ENCODE peak calls at places on chromosome 15, in six cellular contexts. K, G, N, Y, L and W are unnamed samples.

GRCh38 chr15:50977157-50977556 is 68.7 kb downstream of the AP4E1 start:
- DNase-seq in K (peak), G (peak), N (no peak), Y (no peak), L (no peak), W (no peak)

GRCh38 chr15:80591938-80592825 is 102.9 kb upstream of the ABHD17C start:
- DNase-seq in K (no peak), G (no peak), N (no peak), Y (peak), L (no peak), W (no peak)

GRCh38 chr15:75422554-75422953 is 28.9 kb downstream of the SIN3A start:
- DNase-seq in K (no peak), G (no peak), N (no peak), Y (no peak), L (no peak), W (no peak)

GRCh38 chr15:51366911-51367310 is 25.5 kb downstream of the GLDN start:
- DNase-seq in K (peak), G (peak), N (peak), Y (peak), L (no peak), W (no peak)

GRCh38 chr15:69039516-69040225 is 25.2 kb downstream of the NOX5 start:
- DNase-seq in K (no peak), G (no peak), N (no peak), Y (no peak), L (no peak), W (no peak)

GRCh38 chr15:81338422-81339007 is 14.6 kb upstream of the STARD5 start:
- DNase-seq in K (peak), G (peak), N (peak), Y (no peak), L (no peak), W (no peak)

GRCh38 chr15:39629376-39629775 is 48.5 kb downstream of the THBS1 start:
- DNase-seq in K (no peak), G (peak), N (no peak), Y (peak), L (no peak), W (no peak)

GRCh38 chr15:52140646-52141045 is 28.1 kb upstream of the BCL2L10 start:
- DNase-seq in K (no peak), G (no peak), N (no peak), Y (no peak), L (no peak), W (no peak)

GRCh38 chr15:67685008-67685599 is 140.2 kb upstream of the SKOR1 start:
- DNase-seq in K (peak), G (peak), N (peak), Y (no peak), L (no peak), W (peak)

GRCh38 chr15:85831415-85832113 is 36.8 kb upstream of the KLHL25 start:
- DNase-seq in K (peak), G (peak), N (peak), Y (peak), L (peak), W (no peak)

GRCh38 chr15:84910928-84911623 is 26.6 kb downstream of the SLC28A1 start:
- DNase-seq in K (no peak), G (no peak), N (no peak), Y (no peak), L (no peak), W (no peak)

GRCh38 chr15:92118162-92118935 is 264.8 kb downstream of the SLCO3A1 start:
- DNase-seq in K (peak), G (no peak), N (no peak), Y (no peak), L (no peak), W (no peak)

GRCh38 chr15:78340243-78341056 is at the start of gene CRABP1:
- DNase-seq in K (no peak), G (no peak), N (no peak), Y (no peak), L (peak), W (no peak)
- H3K4me3 ChIP-seq in K (no peak), G (no peak), N (no peak), Y (no peak), L (peak), W (no peak)

DNA sequence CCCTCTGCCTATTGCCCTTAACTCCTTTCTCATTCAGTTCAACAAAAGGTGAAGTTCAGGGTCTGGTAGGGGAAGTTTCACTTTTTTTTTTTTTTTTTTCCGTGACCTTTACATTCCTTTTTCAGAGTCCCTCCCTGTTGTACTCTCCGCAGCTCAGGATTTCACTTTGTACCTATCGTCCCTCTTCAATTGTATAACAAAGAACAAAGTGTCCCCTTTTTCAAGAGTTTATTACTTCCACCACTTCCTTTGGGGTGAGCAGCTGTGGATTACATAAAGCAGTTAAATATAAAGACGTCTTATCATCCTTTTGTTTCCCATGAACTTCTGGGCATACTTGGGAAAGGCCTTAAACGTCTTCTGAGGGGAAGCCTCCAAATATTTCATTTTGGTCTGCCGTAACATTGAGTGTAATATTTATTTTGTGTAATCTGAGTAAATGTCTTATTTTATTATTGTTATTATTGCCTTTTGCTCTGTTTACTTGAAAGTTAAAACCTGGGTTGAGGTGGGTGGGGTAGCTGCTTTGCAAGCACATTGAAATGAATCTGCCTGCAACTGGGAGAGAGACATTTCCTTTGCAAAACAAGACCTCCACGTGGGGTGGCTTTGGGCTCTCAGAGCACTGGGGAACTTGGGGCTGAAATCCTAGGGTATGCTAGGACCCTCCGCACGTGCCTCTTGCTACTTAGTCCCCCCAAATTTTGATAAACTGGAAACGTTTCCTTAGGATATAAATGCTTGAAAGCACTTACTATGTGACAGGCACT is 169.3 kb downstream of the MCTP2 start:
- DNase-seq in K (no peak), G (no peak), N (no peak), Y (no peak), L (no peak), W (no peak)
- H3K4me3 ChIP-seq in K (no peak), G (no peak), N (no peak), Y (no peak), L (no peak), W (no peak)

GRCh38 chr15:98725874-98726273 is 77.5 kb downstream of the IGF1R start:
- DNase-seq in K (no peak), G (no peak), N (no peak), Y (no peak), L (no peak), W (no peak)

GRCh38 chr15:98729446-98730042 is 81.2 kb downstream of the IGF1R start:
- DNase-seq in K (peak), G (peak), N (no peak), Y (no peak), L (no peak), W (no peak)

GRCh38 chr15:98728107-98728810 is 79.9 kb downstream of the IGF1R start:
- DNase-seq in K (no peak), G (no peak), N (peak), Y (no peak), L (peak), W (no peak)

GRCh38 chr15:98728811-98729160 is 80.4 kb downstream of the IGF1R start:
- DNase-seq in K (no peak), G (peak), N (no peak), Y (no peak), L (no peak), W (no peak)

DNA sequence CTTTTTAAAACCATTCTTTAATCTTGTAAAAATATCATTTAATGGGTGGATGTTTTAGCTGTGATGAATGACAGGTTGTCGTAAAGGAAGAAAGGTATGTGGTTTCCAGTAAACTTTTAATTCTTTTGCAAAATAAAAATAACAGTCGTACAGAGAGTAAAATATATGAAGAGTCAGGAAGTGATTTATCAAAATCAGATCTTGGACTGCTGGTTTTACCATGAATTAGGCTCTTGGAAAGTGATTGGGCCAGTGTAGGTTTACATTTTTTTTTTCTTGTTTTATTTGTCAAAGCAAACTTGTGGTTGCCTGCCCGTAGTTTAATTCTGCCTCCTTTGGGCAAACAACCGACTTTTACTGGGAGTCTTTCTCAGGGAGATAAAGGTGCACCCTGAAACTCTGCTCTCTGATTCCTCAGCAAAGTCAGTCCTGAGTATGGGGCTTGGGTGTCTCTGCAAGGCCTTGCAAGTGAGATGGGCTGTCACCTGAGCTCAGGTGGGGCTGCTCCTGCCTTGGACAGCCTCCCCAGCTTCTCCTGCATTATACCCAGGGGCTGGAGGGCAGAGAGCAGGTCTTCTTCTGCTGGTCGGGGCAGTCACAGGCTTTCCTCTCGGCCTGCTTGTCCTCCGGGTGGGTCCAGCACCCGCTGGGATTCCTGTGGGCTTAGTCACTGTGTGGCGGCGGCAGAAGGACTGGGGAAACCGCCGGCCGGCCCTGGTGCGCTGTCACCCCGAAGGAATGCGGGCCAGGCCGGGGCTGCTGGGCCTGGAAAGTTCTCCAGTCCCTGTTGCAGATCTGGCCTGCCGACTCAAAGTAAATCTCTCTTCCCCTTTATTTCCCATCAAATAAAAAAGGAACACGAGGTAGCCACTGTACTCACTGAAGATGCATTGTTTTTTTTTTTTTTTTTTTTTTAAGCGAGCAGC is 79.0 kb downstream of the IGF1R start:
- DNase-seq in K (peak), G (peak), N (peak), Y (peak), L (peak), W (peak)
- H3K4me3 ChIP-seq in K (peak), G (peak), N (peak), Y (no peak), L (no peak), W (no peak)

DNA sequence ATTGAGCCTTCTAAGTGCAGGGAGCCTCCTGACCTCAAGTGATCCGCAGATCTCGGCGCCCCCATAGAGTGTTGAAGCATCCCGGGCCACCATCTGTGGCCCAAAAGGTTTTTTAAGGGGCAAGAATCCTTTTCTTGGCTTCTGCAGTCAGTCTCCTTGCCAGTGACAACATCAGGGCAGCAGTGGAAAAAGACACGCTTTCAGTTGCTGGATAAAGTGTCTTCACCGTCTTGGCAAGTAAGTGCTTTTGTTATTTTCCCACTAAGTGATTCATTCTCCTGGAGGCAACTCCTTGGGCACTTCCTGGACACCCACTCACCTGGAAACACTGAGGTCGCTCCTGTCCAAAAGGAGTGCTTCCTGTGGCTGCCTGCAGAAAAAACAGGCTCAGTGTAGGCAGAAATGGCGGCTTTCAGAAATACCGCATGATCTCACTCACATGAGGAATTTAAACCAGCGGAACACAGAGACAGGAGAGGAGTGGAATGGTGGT is 71.7 kb upstream of the ABHD2 start:
- DNase-seq in K (peak), G (peak), N (no peak), Y (no peak), L (peak), W (peak)
- H3K4me3 ChIP-seq in K (no peak), G (no peak), N (no peak), Y (no peak), L (no peak), W (no peak)

GRCh38 chr15:70741107-70741511 is 22.2 kb downstream of the UACA start:
- DNase-seq in K (peak), G (peak), N (peak), Y (peak), L (peak), W (peak)

GRCh38 chr15:70748281-70748747 is 15.0 kb downstream of the UACA start:
- DNase-seq in K (peak), G (peak), N (peak), Y (peak), L (peak), W (no peak)

GRCh38 chr15:70741677-70742293 is 21.6 kb downstream of the UACA start:
- DNase-seq in K (peak), G (peak), N (peak), Y (no peak), L (no peak), W (no peak)

GRCh38 chr15:70742928-70743327 is 20.4 kb downstream of the UACA start:
- DNase-seq in K (peak), G (peak), N (no peak), Y (no peak), L (no peak), W (no peak)
- H3K4me3 ChIP-seq in K (no peak), G (no peak), N (no peak), Y (no peak), L (no peak), W (no peak)

GRCh38 chr15:101615986-101616848 is 36.0 kb downstream of the TM2D3 start:
- DNase-seq in K (peak), G (peak), N (peak), Y (peak), L (peak), W (no peak)

GRCh38 chr15:101614761-101615160 is 37.4 kb downstream of the TM2D3 start:
- DNase-seq in K (no peak), G (no peak), N (no peak), Y (no peak), L (no peak), W (no peak)

GRCh38 chr15:101614001-101614585 is 38.1 kb downstream of the TM2D3 start:
- DNase-seq in K (no peak), G (no peak), N (no peak), Y (no peak), L (no peak), W (no peak)

GRCh38 chr15:101617390-101617965 is 34.7 kb downstream of the TM2D3 start:
- DNase-seq in K (no peak), G (peak), N (no peak), Y (no peak), L (no peak), W (no peak)

GRCh38 chr15:101615414-101615985 is 36.7 kb downstream of the TM2D3 start:
- DNase-seq in K (peak), G (peak), N (peak), Y (no peak), L (no peak), W (no peak)
- H3K4me3 ChIP-seq in K (no peak), G (no peak), N (no peak), Y (no peak), L (no peak), W (no peak)

GRCh38 chr15:77069521-77070121 is 1.3 kb downstream of the TSPAN3 start:
- DNase-seq in K (no peak), G (no peak), N (no peak), Y (peak), L (peak), W (no peak)
- H3K4me3 ChIP-seq in K (peak), G (peak), N (peak), Y (peak), L (peak), W (peak)